ENCODE peak calls at places on chromosomes 13 and 19, in nine cellular contexts. B, U, Y, Z, S, P, R, F and K are unnamed samples. For H3K4me1, the result is how much of the 10 kb centered on the place peaks cover.

GRCh38 chr13:74132152-74132767 is 1.9 kb downstream of the KLF12 start:
- DNase-seq in B (no peak), U (no peak), Y (peak), Z (no peak), S (no peak), P (no peak), R (peak), F (no peak), K (peak)

GRCh38 chr13:37143901-37144300 is 38.4 kb upstream of the CSNK1A1L start:
- DNase-seq in B (no peak), U (no peak), Y (no peak), Z (no peak), S (no peak), P (no peak), R (no peak), F (no peak), K (no peak)

GRCh38 chr13:59834801-59835200 is 328.9 kb downstream of the DIAPH3 start:
- DNase-seq in B (no peak), U (no peak), Y (no peak), Z (no peak), S (no peak), P (no peak), R (no peak), F (no peak), K (no peak)

GRCh38 chr13:79451500-79451962 is 29.4 kb upstream of the NDFIP2 start:
- DNase-seq in B (no peak), U (peak), Y (no peak), Z (no peak), S (no peak), P (no peak), R (peak), F (peak), K (peak)

GRCh38 chr13:46172531-46172991 is 9.4 kb downstream of the LCP1 start:
- DNase-seq in B (no peak), U (no peak), Y (no peak), Z (no peak), S (no peak), P (no peak), R (no peak), F (no peak), K (peak)

GRCh38 chr19:29098863-29099481 is 114.0 kb downstream of the UQCRFS1 start:
- DNase-seq in B (peak), U (no peak), Y (no peak), Z (no peak), S (peak), P (peak), R (no peak), F (peak), K (no peak)

GRCh38 chr13:112689498-112690241 is at the start of gene ATP11A:
- DNase-seq in B (peak), U (peak), Y (peak), Z (peak), S (peak), P (peak), R (peak), F (peak), K (peak)

GRCh38 chr19:2974342-2974932 is 2.9 kb upstream of the TLE6 start:
- DNase-seq in B (peak), U (no peak), Y (peak), Z (peak), S (peak), P (peak), R (no peak), F (peak), K (no peak)

GRCh38 chr13:101309014-101309619 is 107.2 kb downstream of the NALCN start:
- DNase-seq in B (no peak), U (no peak), Y (no peak), Z (no peak), S (no peak), P (no peak), R (no peak), F (no peak), K (no peak)

GRCh38 chr19:11265785-11266236 is 3.5 kb upstream of the DOCK6 start:
- DNase-seq in B (no peak), U (no peak), Y (no peak), Z (peak), S (no peak), P (no peak), R (no peak), F (no peak), K (peak)

GRCh38 chr13:91406619-91407018 is 8.2 kb downstream of the GPC5 start:
- DNase-seq in B (no peak), U (peak), Y (peak), Z (no peak), S (no peak), P (no peak), R (peak), F (peak), K (peak)

GRCh38 chr13:50129065-50129922 is 114.0 kb downstream of the KCNRG start:
- DNase-seq in B (no peak), U (no peak), Y (peak), Z (peak), S (peak), P (no peak), R (peak), F (no peak), K (no peak)

GRCh38 chr13:28204690-28205443 is 66.5 kb downstream of the PAN3 start:
- DNase-seq in B (no peak), U (no peak), Y (no peak), Z (no peak), S (no peak), P (no peak), R (no peak), F (no peak), K (no peak)

GRCh38 chr19:12867120-12868099 is 13.8 kb downstream of the DNASE2 start:
- DNase-seq in B (peak), U (peak), Y (peak), Z (peak), S (no peak), P (no peak), R (peak), F (peak), K (peak)

GRCh38 chr19:45001087-45001739 is at the start of gene RELB:
- DNase-seq in B (peak), U (peak), Y (peak), Z (peak), S (peak), P (peak), R (peak), F (peak), K (peak)

GRCh38 chr13:23087884-23088283 is 92.9 kb upstream of the SGCG start:
- DNase-seq in B (no peak), U (peak), Y (peak), Z (no peak), S (no peak), P (no peak), R (peak), F (peak), K (peak)

GRCh38 chr13:41060723-41061074 is 610 bp upstream of the WBP4 start:
- DNase-seq in B (peak), U (peak), Y (peak), Z (peak), S (peak), P (peak), R (peak), F (peak), K (no peak)

GRCh38 chr19:18208098-18208951 is 4.5 kb upstream of the RAB3A start:
- DNase-seq in B (peak), U (peak), Y (peak), Z (peak), S (peak), P (no peak), R (peak), F (peak), K (peak)

GRCh38 chr13:30331331-30331771 is 24.0 kb upstream of the KATNAL1 start:
- DNase-seq in B (no peak), U (no peak), Y (no peak), Z (no peak), S (peak), P (no peak), R (no peak), F (no peak), K (no peak)

GRCh38 chr19:13053761-13054604 is 48.7 kb downstream of the LYL1 start:
- DNase-seq in B (peak), U (peak), Y (peak), Z (peak), S (peak), P (peak), R (peak), F (no peak), K (no peak)

GRCh38 chr19:4709440-4710280 is 14.0 kb downstream of the DPP9 start:
- DNase-seq in B (no peak), U (no peak), Y (no peak), Z (peak), S (no peak), P (no peak), R (no peak), F (no peak), K (no peak)

GRCh38 chr13:111844222-111844671 is 222.7 kb upstream of the SOX1 start:
- DNase-seq in B (no peak), U (no peak), Y (no peak), Z (peak), S (no peak), P (no peak), R (no peak), F (no peak), K (no peak)

GRCh38 chr13:60514891-60515290 is 117.9 kb downstream of the TDRD3 start:
- DNase-seq in B (no peak), U (no peak), Y (no peak), Z (no peak), S (no peak), P (no peak), R (no peak), F (no peak), K (no peak)

GRCh38 chr13:99505814-99506269 is 4.6 kb downstream of the TM9SF2 start:
- DNase-seq in B (no peak), U (no peak), Y (no peak), Z (no peak), S (no peak), P (no peak), R (no peak), F (no peak), K (no peak)

GRCh38 chr13:44816701-44817684 is 172.3 kb downstream of the NUFIP1 start:
- DNase-seq in B (no peak), U (peak), Y (no peak), Z (no peak), S (no peak), P (no peak), R (no peak), F (no peak), K (no peak)

GRCh38 chr13:25816239-25816638 is 235.6 kb downstream of the SHISA2 start:
- DNase-seq in B (no peak), U (no peak), Y (no peak), Z (no peak), S (no peak), P (peak), R (no peak), F (no peak), K (no peak)

GRCh38 chr19:18155095-18156087 is 2.4 kb downstream of the PIK3R2 start:
- DNase-seq in B (no peak), U (no peak), Y (no peak), Z (no peak), S (no peak), P (no peak), R (no peak), F (no peak), K (peak)

GRCh38 chr13:45833663-45834062 is 17.9 kb downstream of the SIAH3 start:
- DNase-seq in B (no peak), U (no peak), Y (no peak), Z (no peak), S (no peak), P (no peak), R (no peak), F (no peak), K (no peak)

GRCh38 chr19:12825259-12826131 is 8.9 kb downstream of the RTBDN start:
- DNase-seq in B (no peak), U (peak), Y (peak), Z (no peak), S (no peak), P (no peak), R (peak), F (peak), K (no peak)

GRCh38 chr19:15248648-15249559 is 16.7 kb upstream of the EPHX3 start:
- DNase-seq in B (no peak), U (no peak), Y (no peak), Z (peak), S (peak), P (peak), R (no peak), F (no peak), K (peak)

DNA sequence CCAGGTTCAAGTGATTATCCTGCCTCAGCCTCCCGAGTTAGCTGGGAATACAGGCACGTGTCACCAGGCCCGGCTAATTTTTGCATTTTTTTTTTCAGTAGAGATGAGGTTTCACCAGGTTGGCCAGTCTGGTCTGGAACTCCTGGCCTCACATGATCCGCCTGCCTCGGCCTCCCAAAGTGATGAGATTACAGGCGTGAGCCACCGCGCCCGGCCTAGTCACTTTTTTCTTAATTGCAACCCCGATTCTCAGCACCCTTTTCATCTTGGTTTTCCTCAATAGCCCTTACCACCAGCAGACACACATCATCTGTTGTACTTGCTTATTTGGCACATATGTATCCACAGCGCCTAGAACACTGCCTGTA is 550 bp upstream of the GPI start:
- DNase-seq in B (no peak), U (peak), Y (no peak), Z (peak), S (no peak), P (no peak), R (no peak), F (no peak), K (no peak)
- H3K27ac ChIP-seq in B (peak), U (no peak), Y (no peak), Z (peak), S (peak), P (no peak), R (no peak), F (peak), K (peak)

GRCh38 chr13:51643882-51644281 is 59.6 kb downstream of the WDFY2 start:
- DNase-seq in B (no peak), U (no peak), Y (no peak), Z (no peak), S (no peak), P (no peak), R (no peak), F (no peak), K (no peak)

GRCh38 chr13:51645154-51645650 is 60.9 kb downstream of the WDFY2 start:
- DNase-seq in B (no peak), U (no peak), Y (no peak), Z (no peak), S (no peak), P (no peak), R (peak), F (no peak), K (no peak)

GRCh38 chr13:51646041-51646670 is 61.9 kb downstream of the WDFY2 start:
- DNase-seq in B (no peak), U (peak), Y (peak), Z (no peak), S (no peak), P (no peak), R (peak), F (no peak), K (no peak)

GRCh38 chr13:51644649-51645048 is 60.4 kb downstream of the WDFY2 start:
- DNase-seq in B (no peak), U (no peak), Y (no peak), Z (no peak), S (no peak), P (no peak), R (no peak), F (no peak), K (no peak)

GRCh38 chr13:51643114-51643881 is 59.0 kb downstream of the WDFY2 start:
- DNase-seq in B (no peak), U (peak), Y (no peak), Z (no peak), S (no peak), P (no peak), R (peak), F (no peak), K (no peak)
- H3K4me1 ChIP-seq in B (under half), U (under half), Y (under half), Z (under half), S (under half), P (under half), R (half or more), F (under half), K (under half)

DNA sequence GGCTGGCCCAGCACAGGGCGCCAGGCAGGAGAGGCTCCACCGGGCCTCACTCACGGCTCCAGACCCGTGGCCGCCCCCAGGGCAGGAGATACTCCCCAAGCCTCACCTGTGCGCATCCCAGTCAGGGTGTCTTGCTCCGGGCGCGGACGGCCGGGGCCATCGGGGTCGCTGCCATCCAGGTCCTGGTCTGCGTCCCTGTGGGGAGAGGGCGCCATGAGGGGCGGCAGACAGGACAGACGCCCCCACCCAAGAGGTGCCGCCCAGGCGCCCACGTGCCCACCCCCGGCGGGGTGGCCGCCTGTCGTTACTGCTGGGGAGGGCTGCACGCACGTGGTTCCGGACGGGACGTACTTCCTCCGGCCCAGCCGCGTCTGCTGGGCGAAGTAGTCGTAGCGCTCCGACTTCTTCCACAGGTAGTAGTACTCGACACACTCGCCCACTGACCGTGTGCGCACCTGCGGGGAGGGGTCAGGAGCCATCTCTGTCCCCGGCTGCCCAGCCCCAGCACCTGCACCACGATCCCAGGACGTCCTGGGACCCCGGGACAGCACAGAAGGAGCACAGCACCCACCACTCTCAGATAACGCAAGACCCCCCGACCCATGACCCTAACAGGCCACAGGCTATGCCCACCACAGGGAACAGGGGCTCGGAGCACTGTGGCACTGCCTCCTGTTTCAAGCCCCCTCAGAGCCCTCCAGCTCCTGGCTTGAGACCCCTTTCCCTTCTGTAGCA is 17.4 kb upstream of the PLPP2 start:
- DNase-seq in B (peak), U (no peak), Y (no peak), Z (peak), S (peak), P (no peak), R (no peak), F (no peak), K (no peak)
- H3K4me3 ChIP-seq in B (peak), U (no peak), Y (no peak), Z (no peak), S (no peak), P (peak), R (no peak), F (no peak), K (no peak)

GRCh38 chr19:36221474-36221873 is 6.6 kb downstream of the ZNF146 start:
- DNase-seq in B (no peak), U (no peak), Y (no peak), Z (no peak), S (no peak), P (no peak), R (no peak), F (no peak), K (no peak)

GRCh38 chr19:36225219-36225892 is 10.4 kb downstream of the ZNF146 start:
- DNase-seq in B (no peak), U (no peak), Y (no peak), Z (no peak), S (no peak), P (no peak), R (no peak), F (no peak), K (no peak)

DNA sequence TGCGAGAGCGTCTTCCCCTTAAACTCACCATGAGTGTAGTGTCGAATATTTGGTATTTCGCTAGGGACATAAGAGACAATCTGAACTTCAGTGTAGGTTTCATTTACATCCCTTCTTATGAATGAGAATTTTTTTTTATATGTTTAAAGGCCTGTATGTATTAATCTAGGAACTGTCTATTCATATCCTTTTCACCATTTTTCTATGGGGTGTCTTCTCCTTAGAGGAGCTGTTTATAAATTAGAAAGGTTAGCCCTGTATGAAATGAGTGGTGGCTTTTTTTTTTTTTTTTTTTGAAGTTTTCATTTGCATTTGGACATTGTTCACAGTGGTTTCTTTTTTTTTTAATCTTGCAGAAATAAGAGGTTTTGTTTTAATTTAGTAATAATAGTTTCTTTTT is 7.6 kb downstream of the ZNF146 start:
- DNase-seq in B (no peak), U (no peak), Y (no peak), Z (no peak), S (no peak), P (no peak), R (no peak), F (no peak), K (no peak)
- H3K27ac ChIP-seq in B (no peak), U (no peak), Y (no peak), Z (no peak), S (no peak), P (no peak), R (peak), F (no peak), K (no peak)

GRCh38 chr19:56066152-56067023 is 54.7 kb downstream of the ZNF787 start:
- DNase-seq in B (peak), U (peak), Y (peak), Z (peak), S (peak), P (peak), R (peak), F (peak), K (peak)

GRCh38 chr19:56071151-56071550 is 49.9 kb downstream of the ZNF787 start:
- DNase-seq in B (no peak), U (peak), Y (peak), Z (no peak), S (no peak), P (no peak), R (peak), F (peak), K (no peak)

GRCh38 chr19:56069642-56070041 is 51.5 kb downstream of the ZNF787 start:
- DNase-seq in B (no peak), U (no peak), Y (no peak), Z (no peak), S (no peak), P (no peak), R (no peak), F (no peak), K (no peak)
- H3K4me1 ChIP-seq in B (under half), U (under half), Y (under half), Z (under half), S (under half), P (under half), R (under half), F (under half), K (under half)

GRCh38 chr13:81001828-81002385 is 661.0 kb upstream of the SPRY2 start:
- DNase-seq in B (no peak), U (no peak), Y (no peak), Z (no peak), S (no peak), P (no peak), R (no peak), F (no peak), K (no peak)
- H3K4me3 ChIP-seq in B (no peak), U (no peak), Y (no peak), Z (no peak), S (no peak), P (no peak), R (no peak), F (no peak), K (no peak)

GRCh38 chr13:110409581-110409992 is 102.5 kb downstream of the COL4A2 start:
- DNase-seq in B (no peak), U (no peak), Y (no peak), Z (no peak), S (peak), P (no peak), R (no peak), F (no peak), K (no peak)
- H3K27ac ChIP-seq in B (peak), U (no peak), Y (no peak), Z (peak), S (peak), P (peak), R (no peak), F (no peak), K (peak)